ENCODE peak calls at places on chromosomes 4 and X, in eight cellular contexts. F is tibial nerve; V is heart right ventricle; B is fibroblast of lung; D is CD8-positive, alpha-beta T cell; G is IMR-90; A is foreskin fibroblast; P is AG10803. T is an unnamed sample.
A peak's percentile ranks its signal among the peaks of the same experiment; 100 is the strongest.

GRCh38 chrX:108177321-108177990 is 85.9 kb downstream of the ATG4A start:
- DNase-seq in F (no peak), V (no peak), B (peak; percentile 46), D (no peak), G (no peak), A (no peak), P (no peak), T (no peak)

GRCh38 chr4:25792200-25792791 is 70.5 kb downstream of the SEL1L3 start:
- DNase-seq in F (no peak), V (no peak), B (peak; percentile 10), D (no peak), G (no peak), A (peak; percentile 11), P (no peak), T (peak; percentile 21)

GRCh38 chr4:109041463-109041862 is 261.0 kb downstream of the COL25A1 start:
- DNase-seq in F (no peak), V (no peak), B (peak; percentile 84), D (no peak), G (peak; percentile 50), A (peak; percentile 41), P (peak; percentile 51), T (peak; percentile 8)

GRCh38 chr4:137861682-137862081 is 329.4 kb upstream of the PCDH18 start:
- DNase-seq in F (no peak), V (no peak), B (no peak), D (no peak), G (peak; percentile 29), A (peak; percentile 56), P (peak; percentile 23), T (peak; percentile 61)

GRCh38 chrX:106999002-106999975 is 723 bp downstream of the MORC4 start:
- DNase-seq in F (peak; percentile 17), V (peak; percentile 38), B (peak; percentile 56), D (no peak), G (peak; percentile 49), A (peak; percentile 80), P (peak; percentile 51), T (peak; percentile 62)

GRCh38 chrX:154980330-154981115 is 42.0 kb downstream of the F8 start:
- DNase-seq in F (peak; percentile 55), V (peak; percentile 44), B (peak; percentile 36), D (peak; percentile 59), G (peak; percentile 49), A (peak; percentile 75), P (peak; percentile 56), T (peak; percentile 73)

GRCh38 chr4:108166441-108167315 is 2.1 kb downstream of the LEF1 start:
- DNase-seq in F (no peak), V (no peak), B (peak; percentile 33), D (peak; percentile 16), G (no peak), A (peak; percentile 42), P (no peak), T (no peak)

GRCh38 chr4:186236126-186236525 is 8.8 kb downstream of the KLKB1 start:
- DNase-seq in F (no peak), V (no peak), B (no peak), D (no peak), G (no peak), A (no peak), P (no peak), T (no peak)

GRCh38 chr4:17688011-17688441 is 73.6 kb downstream of the MED28 start:
- DNase-seq in F (no peak), V (no peak), B (peak; percentile 66), D (no peak), G (no peak), A (no peak), P (no peak), T (no peak)

GRCh38 chr4:10173754-10174749 is 57.5 kb upstream of the WDR1 start:
- DNase-seq in F (no peak), V (peak; percentile 63), B (no peak), D (no peak), G (no peak), A (no peak), P (no peak), T (no peak)

GRCh38 chr4:8348071-8348470 is 78.5 kb downstream of the HTRA3 start:
- DNase-seq in F (no peak), V (no peak), B (no peak), D (no peak), G (no peak), A (no peak), P (no peak), T (no peak)

GRCh38 chrX:40031861-40032422 is 65.8 kb downstream of the BCOR start:
- DNase-seq in F (no peak), V (no peak), B (no peak), D (no peak), G (no peak), A (no peak), P (no peak), T (no peak)

GRCh38 chrX:95484781-95485180 is 1199.9 kb upstream of the DIAPH2 start:
- DNase-seq in F (no peak), V (no peak), B (no peak), D (no peak), G (no peak), A (peak; percentile 0), P (no peak), T (no peak)

GRCh38 chr4:110195561-110196205 is 2.7 kb downstream of the ELOVL6 start:
- DNase-seq in F (no peak), V (no peak), B (no peak), D (no peak), G (peak; percentile 17), A (peak; percentile 28), P (no peak), T (peak; percentile 8)

GRCh38 chr4:15695240-15695699 is 7.6 kb upstream of the BST1 start:
- DNase-seq in F (no peak), V (no peak), B (peak; percentile 100), D (no peak), G (peak; percentile 99), A (peak; percentile 93), P (peak; percentile 99), T (peak; percentile 92)

GRCh38 chrX:17266171-17266570 is 108.8 kb upstream of the NHS start:
- DNase-seq in F (no peak), V (no peak), B (peak; percentile 60), D (no peak), G (no peak), A (no peak), P (no peak), T (no peak)

GRCh38 chr4:156388826-156389225 is 435.2 kb upstream of the CTSO start:
- DNase-seq in F (no peak), V (no peak), B (peak; percentile 54), D (no peak), G (peak; percentile 2), A (peak; percentile 63), P (peak; percentile 70), T (peak; percentile 68)

GRCh38 chr4:94680131-94680862 is 77.5 kb upstream of the BMPR1B start:
- DNase-seq in F (no peak), V (no peak), B (no peak), D (no peak), G (no peak), A (no peak), P (no peak), T (no peak)

GRCh38 chr4:138952405-138952804 is 63.2 kb upstream of the NOCT start:
- DNase-seq in F (no peak), V (no peak), B (peak; percentile 50), D (no peak), G (peak; percentile 23), A (no peak), P (peak; percentile 48), T (no peak)

GRCh38 chr4:2044119-2044485 is 15.0 kb upstream of the NAT8L start:
- DNase-seq in F (no peak), V (no peak), B (no peak), D (no peak), G (no peak), A (no peak), P (no peak), T (no peak)

GRCh38 chr4:2041234-2042130 is 17.6 kb upstream of the NAT8L start:
- DNase-seq in F (peak; percentile 25), V (peak; percentile 84), B (peak; percentile 51), D (peak; percentile 51), G (peak; percentile 60), A (peak; percentile 94), P (peak; percentile 56), T (peak; percentile 78)

GRCh38 chr4:2042207-2042946 is 16.8 kb upstream of the NAT8L start:
- DNase-seq in F (no peak), V (no peak), B (no peak), D (no peak), G (no peak), A (peak; percentile 47), P (no peak), T (no peak)

GRCh38 chr4:2043396-2044118 is 15.6 kb upstream of the NAT8L start:
- DNase-seq in F (no peak), V (no peak), B (no peak), D (no peak), G (no peak), A (no peak), P (no peak), T (no peak)

GRCh38 chr4:2042947-2043395 is 16.2 kb upstream of the NAT8L start:
- DNase-seq in F (no peak), V (no peak), B (no peak), D (no peak), G (no peak), A (no peak), P (no peak), T (no peak)
- H3K4me3 ChIP-seq in F (no peak overlapping the region), V (peak overlapping the region; percentile 49), B (peak overlapping the region; percentile 78), D (peak overlapping the region; percentile 23), G (no peak overlapping the region), A (no peak overlapping the region), P (peak overlapping the region; percentile 73), T (peak overlapping the region; percentile 82)

GRCh38 chrX:144896323-144896722 is 351.0 kb upstream of the SPANXN1 start:
- DNase-seq in F (no peak), V (no peak), B (no peak), D (no peak), G (no peak), A (no peak), P (no peak), T (peak; percentile 25)
- TF ChIP-seq CTCF in F (no peak), V (no peak), B (no peak), D (no peak), G (peak; percentile 12), A (no peak), P (peak; percentile 32), T (peak; percentile 2)

GRCh38 chr4:185211641-185212040 is 2.2 kb downstream of the SNX25 start:
- DNase-seq in F (no peak), V (no peak), B (no peak), D (no peak), G (no peak), A (no peak), P (no peak), T (no peak)
- H3K4me3 ChIP-seq in F (no peak overlapping the region), V (no peak overlapping the region), B (peak overlapping the region; percentile 86), D (no peak overlapping the region), G (no peak overlapping the region), A (no peak overlapping the region), P (no peak overlapping the region), T (no peak overlapping the region)

DNA sequence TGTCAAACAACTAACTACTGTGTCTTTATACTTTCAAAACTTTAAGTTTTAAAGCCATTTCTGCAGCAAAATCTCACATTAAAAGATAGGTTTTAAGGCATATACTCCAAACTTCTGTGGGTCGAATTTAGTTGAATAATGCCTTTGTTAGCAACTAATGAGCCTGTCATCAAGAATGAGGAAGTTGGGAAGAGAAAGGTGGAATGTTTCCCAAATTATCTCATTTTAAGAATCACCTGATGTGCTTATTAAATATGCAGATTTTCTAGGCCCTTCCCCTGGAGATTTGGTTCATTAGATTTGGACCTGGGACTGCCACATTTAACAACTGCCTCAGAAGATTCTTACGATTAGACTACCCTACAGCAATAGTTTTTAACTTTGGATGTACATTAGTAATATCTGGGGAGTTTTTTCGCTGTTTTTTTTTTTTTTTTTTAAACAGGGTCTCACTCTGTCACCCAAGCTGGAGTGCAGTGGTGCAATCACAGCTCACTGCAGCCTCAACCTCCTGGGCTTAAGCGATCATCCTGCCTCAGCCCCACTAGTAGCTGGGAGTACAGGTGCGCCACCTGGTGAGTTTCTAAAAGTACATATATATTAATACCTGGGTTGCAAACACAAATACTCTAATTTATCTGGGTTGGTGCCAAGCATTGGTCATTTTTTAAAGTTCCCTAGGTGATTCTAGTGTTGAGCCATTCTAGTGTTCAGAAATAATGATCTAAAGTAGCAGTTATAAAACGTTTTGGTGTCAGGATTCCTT is 16.1 kb upstream of the TASL start:
- DNase-seq in F (no peak), V (no peak), B (no peak), D (no peak), G (no peak), A (no peak), P (no peak), T (no peak)
- TF ChIP-seq CTCF in F (no peak), V (no peak), B (no peak), D (no peak), G (no peak), A (no peak), P (no peak), T (no peak)